ENCODE peak calls at places on chromosome 21, in five cellular contexts. N is HCT116; V is hepatocyte; M is CD8-positive, alpha-beta T cell; H is dorsolateral prefrontal cortex. E is an unnamed sample.

GRCh38 chr21:16420086-16420724 is 690.4 kb downstream of the USP25 start:
- DNase-seq in N (no peak), V (peak), M (no peak), H (no peak), E (no peak)

GRCh38 chr21:36452281-36452680 is 27.6 kb downstream of the CLDN14 start:
- DNase-seq in N (no peak), V (no peak), M (no peak), H (no peak), E (no peak)

GRCh38 chr21:28261291-28261690 is 731.4 kb downstream of the LTN1 start:
- DNase-seq in N (no peak), V (no peak), M (no peak), H (no peak), E (no peak)

GRCh38 chr21:36437745-36438128 is 42.2 kb downstream of the CLDN14 start:
- DNase-seq in N (no peak), V (no peak), M (no peak), H (no peak), E (no peak)

GRCh38 chr21:26686278-26686677 is 113.2 kb upstream of the CYYR1 start:
- DNase-seq in N (no peak), V (no peak), M (peak), H (no peak), E (no peak)

GRCh38 chr21:26438976-26439375 is 134.1 kb downstream of the CYYR1 start:
- DNase-seq in N (no peak), V (no peak), M (no peak), H (no peak), E (no peak)

GRCh38 chr21:40445349-40445921 is 401.5 kb downstream of the DSCAM start:
- DNase-seq in N (no peak), V (no peak), M (no peak), H (no peak), E (no peak)

GRCh38 chr21:28142692-28143091 is 850.0 kb downstream of the LTN1 start:
- DNase-seq in N (no peak), V (peak), M (no peak), H (no peak), E (no peak)

GRCh38 chr21:39597595-39598185 is 15.1 kb upstream of the B3GALT5 start:
- DNase-seq in N (no peak), V (no peak), M (no peak), H (no peak), E (no peak)

GRCh38 chr21:35527358-35527757 is 478.3 kb upstream of the RUNX1 start:
- DNase-seq in N (no peak), V (no peak), M (no peak), H (no peak), E (no peak)

GRCh38 chr21:16082038-16082816 is 352.4 kb downstream of the USP25 start:
- DNase-seq in N (no peak), V (peak), M (no peak), H (no peak), E (no peak)

GRCh38 chr21:34615487-34615814 is 538 bp upstream of the RCAN1 start:
- DNase-seq in N (no peak), V (no peak), M (no peak), H (no peak), E (no peak)

GRCh38 chr21:15741510-15741909 is 11.7 kb downstream of the USP25 start:
- DNase-seq in N (no peak), V (no peak), M (no peak), H (no peak), E (no peak)

GRCh38 chr21:42009018-42009830 is 936 bp downstream of the ZBTB21 start:
- DNase-seq in N (no peak), V (peak), M (peak), H (no peak), E (peak)

GRCh38 chr21:42570841-42571387 is 57.3 kb downstream of the SLC37A1 start:
- DNase-seq in N (no peak), V (no peak), M (no peak), H (no peak), E (peak)

GRCh38 chr21:42105916-42106315 is 34.8 kb downstream of the UMODL1 start:
- DNase-seq in N (no peak), V (no peak), M (no peak), H (no peak), E (no peak)

GRCh38 chr21:43347864-43348766 is 78.8 kb downstream of the SIK1 start:
- DNase-seq in N (no peak), V (no peak), M (no peak), H (no peak), E (no peak)

GRCh38 chr21:39852726-39853510 is 14.3 kb upstream of the PCP4 start:
- DNase-seq in N (no peak), V (no peak), M (no peak), H (no peak), E (no peak)

GRCh38 chr21:14523234-14523633 is 22.9 kb downstream of the SAMSN1 start:
- DNase-seq in N (no peak), V (no peak), M (no peak), H (no peak), E (no peak)

GRCh38 chr21:15272591-15272990 is 207.8 kb upstream of the NRIP1 start:
- DNase-seq in N (no peak), V (no peak), M (no peak), H (no peak), E (no peak)

GRCh38 chr21:41559658-41560599 is 52.0 kb upstream of the TMPRSS2 start:
- DNase-seq in N (no peak), V (no peak), M (no peak), H (no peak), E (no peak)

GRCh38 chr21:40186036-40186435 is 318.8 kb downstream of the PCP4 start:
- DNase-seq in N (no peak), V (no peak), M (no peak), H (no peak), E (no peak)

GRCh38 chr21:43276811-43277210 is 108.0 kb downstream of the CRYAA start:
- DNase-seq in N (no peak), V (no peak), M (no peak), H (no peak), E (no peak)

GRCh38 chr21:28516996-28517592 is 475.6 kb downstream of the LTN1 start:
- DNase-seq in N (no peak), V (peak), M (peak), H (no peak), E (peak)

GRCh38 chr21:36150192-36150711 is 6.4 kb upstream of the DOP1B start:
- DNase-seq in N (no peak), V (no peak), M (no peak), H (no peak), E (no peak)

GRCh38 chr21:16563795-16564194 is 834.0 kb downstream of the USP25 start:
- DNase-seq in N (no peak), V (no peak), M (no peak), H (no peak), E (no peak)

GRCh38 chr21:34884346-34884929 is 164.7 kb downstream of the RUNX1 start:
- DNase-seq in N (no peak), V (no peak), M (no peak), H (no peak), E (no peak)

GRCh38 chr21:36323032-36323431 is 3.0 kb downstream of the MORC3 start:
- DNase-seq in N (no peak), V (no peak), M (no peak), H (no peak), E (no peak)

GRCh38 chr21:34351786-34352241 is 12.0 kb upstream of the KCNE2 start:
- DNase-seq in N (peak), V (peak), M (no peak), H (peak), E (peak)

GRCh38 chr21:15592271-15592860 is 137.4 kb upstream of the USP25 start:
- DNase-seq in N (peak), V (peak), M (no peak), H (no peak), E (no peak)

GRCh38 chr21:41895643-41896493 is 16.7 kb upstream of the PRDM15 start:
- DNase-seq in N (no peak), V (no peak), M (peak), H (no peak), E (no peak)

GRCh38 chr21:14900058-14900457 is 164.7 kb downstream of the NRIP1 start:
- DNase-seq in N (no peak), V (no peak), M (no peak), H (no peak), E (no peak)

GRCh38 chr21:28069446-28069845 is 923.2 kb downstream of the LTN1 start:
- DNase-seq in N (no peak), V (no peak), M (no peak), H (no peak), E (no peak)

GRCh38 chr21:34994646-34995631 is 54.2 kb downstream of the RUNX1 start:
- DNase-seq in N (no peak), V (no peak), M (no peak), H (no peak), E (no peak)

GRCh38 chr21:21831036-21831435 is 832.8 kb downstream of the NCAM2 start:
- DNase-seq in N (no peak), V (no peak), M (no peak), H (no peak), E (no peak)

GRCh38 chr21:35208810-35209517 is 159.9 kb upstream of the RUNX1 start:
- DNase-seq in N (no peak), V (no peak), M (no peak), H (no peak), E (no peak)

GRCh38 chr21:15731243-15731613 is 1.4 kb downstream of the USP25 start:
- DNase-seq in N (no peak), V (no peak), M (no peak), H (no peak), E (no peak)

GRCh38 chr21:14886001-14886400 is 178.8 kb downstream of the NRIP1 start:
- DNase-seq in N (no peak), V (no peak), M (no peak), H (no peak), E (no peak)

GRCh38 chr21:20996421-20997307 is 1.5 kb upstream of the NCAM2 start:
- DNase-seq in N (no peak), V (peak), M (no peak), H (no peak), E (peak)

DNA sequence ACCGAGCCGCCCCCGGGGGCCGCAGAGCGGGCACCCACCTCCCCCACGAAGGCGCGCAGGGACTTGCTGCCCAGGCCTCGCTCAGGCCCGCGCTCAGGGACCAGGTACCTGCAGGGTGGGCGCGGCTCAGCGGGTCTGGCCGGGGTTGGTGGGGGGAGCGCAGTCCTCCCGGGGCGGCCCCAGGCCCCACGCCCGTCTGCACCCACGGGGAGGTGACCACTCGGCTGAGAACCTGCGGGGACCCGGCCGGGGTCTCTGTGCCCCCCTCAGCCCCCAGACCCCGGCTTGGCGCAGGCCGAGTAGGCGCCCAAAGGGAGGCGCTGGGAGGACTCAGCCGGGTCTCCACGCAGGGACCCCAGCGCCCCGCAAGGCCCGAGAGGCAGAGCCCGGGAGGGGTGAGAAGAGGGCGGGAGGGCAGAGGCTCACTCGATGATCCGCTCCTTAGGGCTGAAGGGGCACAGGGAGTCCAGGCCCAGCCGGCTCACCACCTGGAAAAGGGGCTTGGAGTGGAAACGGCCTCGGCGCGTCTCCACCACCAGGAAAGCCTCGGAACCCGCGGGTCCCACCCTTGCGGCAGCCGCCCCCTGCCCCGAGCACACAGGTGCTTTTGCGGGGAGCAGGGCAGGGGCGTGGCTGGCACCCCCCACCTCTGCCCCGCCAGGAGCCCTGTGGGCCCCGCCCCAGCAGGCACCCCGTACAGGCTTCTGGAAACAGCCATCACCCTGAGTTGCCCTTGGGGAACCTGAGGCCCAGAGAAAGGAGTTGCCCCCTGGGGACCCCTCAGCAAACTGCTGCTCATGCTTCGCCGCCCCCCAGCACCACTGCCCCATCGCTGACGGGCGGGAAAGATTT is 9.3 kb downstream of the FTCD start:
- DNase-seq in N (no peak), V (no peak), M (no peak), H (no peak), E (peak)
- TF ChIP-seq CTCF in N (no peak), V (no peak), M (no peak), H (no peak), E (no peak)

DNA sequence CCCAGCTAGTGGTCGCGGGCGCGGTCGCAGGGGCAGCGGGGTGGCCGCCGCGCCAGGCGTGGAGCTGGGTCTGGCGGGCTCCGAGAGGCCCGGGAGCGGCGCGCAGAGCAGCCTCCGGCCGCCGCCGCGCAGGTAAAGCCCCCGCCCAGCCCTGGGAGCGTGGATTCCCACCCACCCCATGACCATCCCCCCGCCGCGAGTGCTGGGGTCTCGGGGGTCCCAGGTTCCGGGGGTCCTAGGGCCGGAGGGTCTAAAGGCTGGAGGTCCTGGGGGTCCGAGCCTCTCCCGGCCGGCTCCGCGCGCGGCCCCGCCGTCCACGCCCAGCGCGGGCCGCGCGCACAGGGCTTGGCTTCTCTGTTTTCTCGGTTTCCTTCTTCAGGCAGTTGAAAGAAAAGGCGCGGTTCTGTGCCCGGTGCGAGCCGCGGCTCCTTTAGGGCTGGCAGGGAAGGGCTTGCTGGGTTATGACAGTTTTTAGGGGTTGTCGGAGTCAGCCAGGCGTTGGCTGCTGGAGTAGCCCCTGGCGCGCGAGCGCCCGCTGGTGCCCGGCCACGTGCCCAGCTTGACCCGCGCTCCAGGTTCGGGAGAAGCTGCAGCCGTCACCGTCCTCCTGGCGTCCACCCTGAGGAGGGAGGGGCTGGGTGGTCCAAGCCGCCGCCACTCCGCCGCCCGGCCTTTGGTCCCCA is 355 bp downstream of the LRRC3 start:
- DNase-seq in N (no peak), V (peak), M (no peak), H (peak), E (no peak)
- TF ChIP-seq CTCF in N (peak), V (peak), M (no peak), H (no peak), E (no peak)

DNA sequence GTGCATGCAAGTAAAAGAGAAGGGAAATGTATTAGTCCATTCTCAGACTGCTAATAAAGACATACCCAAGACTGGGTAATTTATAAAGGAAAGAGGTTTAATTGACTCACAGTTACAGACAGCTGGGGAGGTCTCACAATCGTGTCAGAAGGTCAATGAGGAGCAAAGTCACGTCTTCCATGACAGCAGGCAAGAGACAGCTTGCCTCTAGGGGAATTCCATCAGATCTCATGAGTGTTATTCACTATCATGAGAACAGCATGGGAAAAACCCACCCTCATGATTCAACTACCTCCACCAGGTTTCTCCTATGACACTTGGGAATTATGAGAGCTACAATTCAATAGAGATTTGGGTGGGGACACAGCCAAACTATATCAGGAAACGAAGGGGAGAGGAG is 8.1 kb downstream of the KRTAP21-3 start:
- DNase-seq in N (no peak), V (no peak), M (no peak), H (no peak), E (no peak)
- TF ChIP-seq CTCF in N (no peak), V (no peak), M (no peak), H (no peak), E (no peak)

GRCh38 chr21:32456497-32456918 is 44.0 kb downstream of the EVA1C start:
- DNase-seq in N (no peak), V (no peak), M (no peak), H (no peak), E (no peak)
- TF ChIP-seq CTCF in N (no peak), V (no peak), M (no peak), H (no peak), E (no peak)

DNA sequence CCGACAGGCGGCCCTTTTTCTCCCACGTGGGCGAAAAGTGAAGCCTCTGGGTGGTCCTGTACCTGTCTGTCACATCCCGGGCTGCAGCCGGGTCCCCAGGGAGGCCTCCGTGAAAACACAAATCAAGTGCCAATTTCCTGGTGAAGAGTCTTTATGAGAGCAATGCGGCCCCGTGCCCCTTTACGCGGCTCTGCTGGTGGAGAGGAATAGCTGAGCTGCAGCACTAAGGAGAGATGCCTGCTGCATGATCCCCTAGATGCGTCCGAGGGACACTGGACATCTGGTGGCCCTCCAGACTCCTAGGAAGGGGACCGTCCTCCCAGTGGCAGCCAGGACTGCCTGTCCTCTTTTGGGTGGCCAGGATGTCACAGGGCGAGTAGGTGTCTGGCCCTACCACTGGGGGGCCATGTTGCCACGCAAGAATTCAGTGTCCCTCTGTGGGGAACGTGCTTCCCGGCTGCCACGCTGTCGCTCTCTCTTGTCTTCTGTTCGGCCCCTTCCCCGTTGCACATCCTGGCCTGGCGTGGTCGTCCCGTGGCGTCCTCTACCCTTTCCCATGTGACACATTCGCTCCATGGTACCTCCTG is 38.7 kb downstream of the COL18A1 start:
- DNase-seq in N (no peak), V (no peak), M (no peak), H (no peak), E (peak)
- TF ChIP-seq CTCF in N (no peak), V (no peak), M (no peak), H (no peak), E (no peak)

GRCh38 chr21:25313891-25314646 is 293.2 kb downstream of the MRPL39 start:
- DNase-seq in N (no peak), V (no peak), M (no peak), H (no peak), E (no peak)
- TF ChIP-seq CTCF in N (no peak), V (peak), M (no peak), H (no peak), E (peak)

DNA sequence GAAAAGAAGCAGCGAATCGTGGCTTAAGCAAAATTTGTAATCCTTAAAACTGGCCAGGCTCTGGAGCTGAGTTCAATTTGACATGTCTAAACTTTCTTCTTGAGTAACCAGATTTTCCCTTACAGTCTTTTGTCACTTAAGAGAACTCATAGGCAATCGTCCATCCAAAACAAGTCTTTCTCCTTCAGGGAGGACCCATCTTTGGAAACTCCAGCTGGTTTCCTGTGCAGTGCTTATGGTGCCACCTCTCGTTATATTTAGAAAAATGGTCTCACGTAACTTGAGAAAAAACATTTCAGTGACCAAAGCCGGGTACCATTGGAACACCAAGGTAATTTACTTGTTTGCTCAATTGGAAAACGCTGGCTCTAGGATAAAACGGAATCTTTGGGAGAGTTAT is 1.9 kb upstream of the PTTG1IP start:
- DNase-seq in N (no peak), V (no peak), M (no peak), H (no peak), E (no peak)
- TF ChIP-seq CTCF in N (no peak), V (no peak), M (no peak), H (no peak), E (no peak)

GRCh38 chr21:45476582-45476981 is 65.7 kb downstream of the SLC19A1 start:
- DNase-seq in N (no peak), V (no peak), M (no peak), H (no peak), E (no peak)

GRCh38 chr21:45478816-45479669 is 63.2 kb downstream of the SLC19A1 start:
- DNase-seq in N (no peak), V (no peak), M (no peak), H (no peak), E (no peak)

GRCh38 chr21:45477176-45478114 is 64.8 kb downstream of the SLC19A1 start:
- DNase-seq in N (no peak), V (no peak), M (no peak), H (no peak), E (no peak)

GRCh38 chr21:45479691-45480675 is 62.3 kb downstream of the SLC19A1 start:
- DNase-seq in N (no peak), V (no peak), M (peak), H (no peak), E (no peak)

GRCh38 chr21:45478115-45478801 is 64.0 kb downstream of the SLC19A1 start:
- DNase-seq in N (peak), V (peak), M (peak), H (no peak), E (peak)
- TF ChIP-seq CTCF in N (peak), V (peak), M (peak), H (peak), E (peak)

E was measured in glutamatergic neuron.